ENCODE peak calls at places on chromosomes 3 and 15, in four cellular contexts. P is left ventricle myocardium inferior, E is right atrium auricular region, G is fibroblast of lung. B is an unnamed sample. For H3K27me3, the result is how much of the 10 kb centered on the place peaks cover.

GRCh38 chr15:38706956-38707355 is 142.3 kb upstream of the RASGRP1 start:
- DNase-seq in P (no peak), E (no peak), G (no peak), B (no peak)

GRCh38 chr15:52082197-52083036 is 30.2 kb downstream of the BCL2L10 start:
- DNase-seq in P (no peak), E (no peak), G (peak), B (no peak)

GRCh38 chr3:10505050-10505790 is at the start of gene ATP2B2:
- DNase-seq in P (no peak), E (no peak), G (peak), B (no peak)

GRCh38 chr3:131193671-131194291 is 167.1 kb downstream of the NEK11 start:
- DNase-seq in P (no peak), E (no peak), G (no peak), B (no peak)

GRCh38 chr3:34206996-34207395 is 408.6 kb downstream of the PDCD6IP start:
- DNase-seq in P (no peak), E (no peak), G (peak), B (peak)

GRCh38 chr3:38131621-38132369 is 5.1 kb downstream of the ACAA1 start:
- DNase-seq in P (no peak), E (no peak), G (peak), B (no peak)

GRCh38 chr3:73072634-73073033 is 11.2 kb downstream of the EBLN2 start:
- DNase-seq in P (no peak), E (no peak), G (no peak), B (no peak)

GRCh38 chr3:153978023-153978422 is 143.2 kb upstream of the ARHGEF26 start:
- DNase-seq in P (no peak), E (no peak), G (no peak), B (no peak)

GRCh38 chr15:39365161-39365560 is 215.7 kb upstream of the THBS1 start:
- DNase-seq in P (no peak), E (no peak), G (peak), B (no peak)

GRCh38 chr3:64270143-64270542 is 44.9 kb upstream of the PRICKLE2 start:
- DNase-seq in P (no peak), E (no peak), G (no peak), B (no peak)

GRCh38 chr15:68589783-68590710 is 11.3 kb downstream of the CORO2B start:
- DNase-seq in P (no peak), E (no peak), G (no peak), B (no peak)

GRCh38 chr3:197394464-197395321 is 96.3 kb upstream of the DLG1 start:
- DNase-seq in P (peak), E (peak), G (peak), B (peak)

GRCh38 chr3:155304394-155304793 is 10.9 kb upstream of the STRIT1 start:
- DNase-seq in P (no peak), E (no peak), G (no peak), B (no peak)

GRCh38 chr15:67036775-67037555 is 28.4 kb upstream of the SMAD3 start:
- DNase-seq in P (no peak), E (no peak), G (peak), B (no peak)

GRCh38 chr3:70811880-70812279 is 499.4 kb upstream of the MDFIC2 start:
- DNase-seq in P (no peak), E (no peak), G (peak), B (peak)

GRCh38 chr15:70036585-70037343 is 61.0 kb downstream of the TLE3 start:
- DNase-seq in P (no peak), E (no peak), G (no peak), B (no peak)

GRCh38 chr3:188468672-188469071 is 314.7 kb downstream of the LPP start:
- DNase-seq in P (no peak), E (peak), G (peak), B (peak)

GRCh38 chr3:169999433-169999832 is 32.8 kb downstream of the SEC62 start:
- DNase-seq in P (no peak), E (no peak), G (no peak), B (no peak)

GRCh38 chr15:88627463-88627862 is 6.3 kb downstream of the AEN start:
- DNase-seq in P (no peak), E (no peak), G (no peak), B (no peak)

GRCh38 chr3:109927161-109927560 is 589.8 kb upstream of the DPPA4 start:
- DNase-seq in P (no peak), E (no peak), G (peak), B (peak)

GRCh38 chr15:101618861-101619614 is 33.1 kb downstream of the TM2D3 start:
- DNase-seq in P (no peak), E (peak), G (no peak), B (no peak)

GRCh38 chr3:46013316-46014094 is 13.8 kb downstream of the XCR1 start:
- DNase-seq in P (no peak), E (no peak), G (no peak), B (no peak)

GRCh38 chr3:46008058-46008457 is 12.4 kb upstream of the FYCO1 start:
- DNase-seq in P (no peak), E (no peak), G (no peak), B (no peak)

GRCh38 chr3:46007280-46007679 is 11.7 kb upstream of the FYCO1 start:
- DNase-seq in P (no peak), E (no peak), G (no peak), B (no peak)

GRCh38 chr3:46010519-46011113 is 15.0 kb upstream of the FYCO1 start:
- DNase-seq in P (no peak), E (no peak), G (no peak), B (no peak)

DNA sequence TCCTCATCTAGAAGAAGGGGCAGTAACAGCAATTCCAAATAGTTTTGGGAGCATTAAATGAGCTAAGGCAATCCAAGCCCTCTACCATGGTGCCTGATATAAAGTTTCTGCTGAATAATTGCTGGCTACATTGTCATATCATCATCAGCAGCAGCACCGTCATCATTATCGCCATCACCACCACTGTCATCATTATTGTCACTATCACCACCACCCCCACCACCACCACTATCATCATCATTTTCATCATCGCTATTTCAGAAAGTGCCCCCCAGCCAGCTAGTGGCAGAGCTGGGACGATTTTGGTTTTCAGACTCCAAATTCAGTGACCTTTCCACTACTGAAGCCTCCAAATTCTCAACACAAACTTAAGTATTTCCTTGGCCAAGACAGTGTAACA is 15.0 kb downstream of the XCR1 start:
- DNase-seq in P (no peak), E (no peak), G (no peak), B (no peak)
- H3K27me3 ChIP-seq in P (under half), E (under half), G (under half), B (under half)

DNA sequence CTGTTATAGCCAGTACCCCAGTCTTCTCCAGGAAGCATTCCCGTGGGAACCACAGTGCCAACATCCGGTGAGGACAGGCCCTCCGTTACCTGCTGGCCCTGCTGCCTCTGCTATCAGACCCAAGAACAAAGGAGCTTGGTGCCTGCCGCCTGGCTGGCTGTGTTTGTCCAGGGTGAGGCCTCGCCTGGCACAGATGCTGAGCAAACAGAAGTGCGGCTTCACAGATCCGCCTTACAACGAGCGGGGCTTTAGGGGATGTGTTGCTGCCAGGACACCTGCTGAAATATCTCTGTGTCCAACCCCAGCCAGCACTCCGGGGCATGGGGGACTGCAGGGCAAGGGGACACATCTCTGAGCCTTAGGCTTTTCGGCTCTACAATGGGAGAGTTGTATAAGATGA is 2.2 kb upstream of the EPHB3 start:
- DNase-seq in P (no peak), E (no peak), G (no peak), B (no peak)
- H3K27me3 ChIP-seq in P (half or more), E (under half), G (under half), B (half or more)

GRCh38 chr3:104549099-104549714 is 817.5 kb upstream of the ALCAM start:
- DNase-seq in P (no peak), E (no peak), G (peak), B (no peak)

GRCh38 chr3:104553121-104553520 is 813.6 kb upstream of the ALCAM start:
- DNase-seq in P (no peak), E (no peak), G (no peak), B (no peak)

GRCh38 chr3:104556372-104557078 is 810.2 kb upstream of the ALCAM start:
- DNase-seq in P (no peak), E (no peak), G (peak), B (no peak)

GRCh38 chr3:104554409-104554808 is 812.3 kb upstream of the ALCAM start:
- DNase-seq in P (no peak), E (no peak), G (no peak), B (no peak)
- H3K27me3 ChIP-seq in P (under half), E (under half), G (under half), B (under half)

DNA sequence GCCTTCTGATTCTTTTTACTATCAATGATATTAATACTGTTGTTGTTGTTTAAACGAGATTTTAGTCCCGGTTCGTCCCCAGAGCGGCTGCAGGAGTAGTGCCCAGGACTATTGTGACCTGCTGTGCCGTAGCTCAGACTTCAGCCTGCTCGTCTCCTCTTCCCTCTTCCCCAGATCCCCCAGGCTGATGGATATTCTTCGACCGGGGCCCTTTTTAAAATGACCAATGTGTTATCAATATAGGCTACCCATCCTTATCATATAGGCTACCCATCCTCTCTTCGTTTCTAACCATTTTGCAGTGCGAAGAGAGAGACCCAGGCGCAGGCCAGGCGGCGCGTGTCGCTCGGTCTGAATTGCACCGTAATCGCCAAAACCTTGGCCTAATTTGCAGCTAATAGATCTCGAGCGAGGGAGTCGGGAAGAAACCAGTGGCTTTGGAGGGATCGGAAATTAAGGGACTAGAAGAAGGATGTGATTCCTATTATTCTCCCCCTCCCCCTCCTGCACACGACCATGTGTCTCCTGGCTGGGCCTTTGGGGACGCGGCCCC is 23.0 kb downstream of the NR2F2 start:
- DNase-seq in P (no peak), E (no peak), G (no peak), B (no peak)
- H3K27me3 ChIP-seq in P (half or more), E (under half), G (under half), B (under half)

GRCh38 chr15:45903283-45903682 is 268.5 kb downstream of the SQOR start:
- DNase-seq in P (no peak), E (no peak), G (no peak), B (peak)
- H3K27me3 ChIP-seq in P (under half), E (under half), G (under half), B (under half)

DNA sequence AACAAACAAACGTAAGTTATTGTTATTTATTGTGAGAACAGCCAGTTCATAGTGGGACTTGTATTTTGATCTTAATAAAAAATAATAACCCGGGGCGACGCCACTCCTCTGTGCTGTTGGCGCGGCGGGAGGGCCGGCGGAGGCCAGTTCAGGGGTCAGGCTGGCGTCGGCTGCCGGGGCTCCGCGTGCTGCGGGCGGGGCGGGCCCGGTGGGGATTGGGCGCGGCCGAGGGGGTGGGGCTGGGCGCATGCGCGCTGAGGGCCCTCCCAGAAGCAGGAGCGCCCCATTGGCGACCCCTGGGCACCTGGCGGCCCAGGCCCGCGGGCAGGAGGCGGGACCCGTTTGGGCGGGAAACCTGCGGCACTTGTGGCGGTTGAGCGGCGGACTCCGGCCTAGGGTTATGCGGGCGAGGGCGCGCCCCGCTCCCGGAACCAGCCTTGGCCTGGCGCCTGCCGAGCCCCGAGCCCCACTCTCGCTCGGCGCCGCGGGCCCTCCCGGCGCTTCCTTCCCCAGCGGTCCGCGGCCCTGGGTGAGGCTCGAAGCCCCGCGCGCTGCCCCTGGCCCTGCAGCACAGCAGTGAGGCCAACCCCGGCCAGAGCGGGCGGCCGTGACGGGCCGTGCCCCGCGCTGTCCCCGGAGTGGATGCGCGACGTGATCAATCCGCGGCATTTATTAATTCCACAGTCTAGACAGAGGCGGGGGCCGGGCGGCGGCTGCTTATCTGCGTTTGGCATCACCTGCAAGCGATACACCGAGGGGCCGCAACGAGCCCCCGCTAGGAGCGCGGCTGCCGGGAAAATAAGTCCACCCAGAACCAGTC is 6.0 kb downstream of the ISL2 start:
- DNase-seq in P (no peak), E (no peak), G (no peak), B (no peak)
- H3K27me3 ChIP-seq in P (half or more), E (half or more), G (half or more), B (half or more)

DNA sequence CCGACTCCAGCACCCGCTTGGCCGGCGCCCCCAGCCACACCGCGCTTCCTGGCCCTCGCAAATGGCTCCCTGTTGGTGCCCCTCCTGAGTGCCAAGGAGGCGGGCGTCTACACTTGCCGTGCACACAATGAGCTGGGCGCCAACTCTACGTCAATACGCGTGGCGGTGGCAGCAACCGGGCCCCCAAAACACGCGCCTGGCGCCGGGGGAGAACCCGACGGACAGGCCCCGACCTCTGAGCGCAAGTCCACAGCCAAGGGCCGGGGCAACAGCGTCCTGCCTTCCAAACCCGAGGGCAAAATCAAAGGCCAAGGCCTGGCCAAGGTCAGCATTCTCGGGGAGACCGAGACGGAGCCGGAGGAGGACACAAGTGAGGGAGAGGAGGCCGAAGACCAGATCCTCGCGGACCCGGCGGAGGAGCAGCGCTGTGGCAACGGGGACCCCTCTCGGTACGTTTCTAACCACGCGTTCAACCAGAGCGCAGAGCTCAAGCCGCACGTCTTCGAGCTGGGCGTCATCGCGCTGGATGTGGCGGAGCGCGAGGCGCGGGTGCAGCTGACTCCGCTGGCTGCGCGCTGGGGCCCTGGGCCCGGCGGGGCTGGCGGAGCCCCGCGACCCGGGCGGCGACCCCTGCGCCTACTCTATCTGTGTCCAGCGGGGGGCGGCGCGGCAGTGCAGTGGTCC is 3.5 kb downstream of the ISLR2 start:
- DNase-seq in P (no peak), E (no peak), G (no peak), B (no peak)
- H3K27me3 ChIP-seq in P (half or more), E (under half), G (half or more), B (half or more)

GRCh38 chr3:126928921-126929485 is 53.9 kb upstream of the PLXNA1 start:
- DNase-seq in P (no peak), E (no peak), G (no peak), B (no peak)
- H3K27me3 ChIP-seq in P (under half), E (under half), G (under half), B (under half)

DNA sequence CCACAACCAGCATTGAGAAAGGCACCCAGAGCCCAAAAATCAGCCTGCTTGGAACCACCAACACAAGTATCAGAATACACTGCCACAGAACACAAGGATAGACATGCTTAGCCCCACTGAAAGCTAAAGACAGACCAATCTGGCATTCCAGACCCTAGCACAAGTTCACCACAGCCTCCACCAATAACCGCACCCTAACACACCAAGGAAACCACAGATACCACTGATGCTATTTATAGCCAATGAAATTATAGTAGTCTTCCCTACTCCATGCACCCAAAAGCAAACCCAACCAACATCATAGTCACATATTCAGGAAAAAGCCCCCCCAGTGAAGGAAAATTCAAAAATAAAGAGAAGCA is 83.9 kb upstream of the STT3B start:
- DNase-seq in P (no peak), E (no peak), G (no peak), B (no peak)
- H3K27me3 ChIP-seq in P (under half), E (under half), G (under half), B (under half)

GRCh38 chr3:53594276-53594675 is 99.9 kb downstream of the CACNA1D start:
- DNase-seq in P (no peak), E (peak), G (no peak), B (no peak)
- H3K27me3 ChIP-seq in P (under half), E (under half), G (under half), B (under half)

B was measured in kidney epithelial cell.